ENCODE peak calls at places on chromosomes 5 and 9, in four cellular contexts. L is frontal cortex; W is activated CD8-positive, alpha-beta memory T cell treated with anti-CD3 and anti-CD28 coated beads for 1 hour; H is fibroblast of mammary gland. C is an unnamed sample.

GRCh38 chr5:175015028-175015427 is 290.6 kb downstream of the MSX2 start:
- DNase-seq in L (no peak), W (no peak), H (no peak), C (no peak)

GRCh38 chr5:80082731-80083114 is 47.6 kb downstream of the THBS4 start:
- DNase-seq in L (no peak), W (no peak), H (peak), C (peak)

GRCh38 chr5:58462623-58463230 is 2.8 kb upstream of the PLK2 start:
- DNase-seq in L (peak), W (no peak), H (peak), C (peak)

GRCh38 chr9:134781895-134782294 is 98.7 kb upstream of the FCN2 start:
- DNase-seq in L (no peak), W (no peak), H (no peak), C (no peak)

GRCh38 chr9:132694144-132694543 is 23.9 kb downstream of the GTF3C4 start:
- DNase-seq in L (no peak), W (no peak), H (peak), C (peak)

GRCh38 chr5:33457124-33457523 is 16.4 kb downstream of the TARS1 start:
- DNase-seq in L (no peak), W (no peak), H (peak), C (no peak)

GRCh38 chr5:64331597-64332277 is 166.1 kb downstream of the RNF180 start:
- DNase-seq in L (no peak), W (no peak), H (no peak), C (no peak)

GRCh38 chr9:19629506-19629905 is 159.3 kb downstream of the SLC24A2 start:
- DNase-seq in L (no peak), W (no peak), H (no peak), C (no peak)

GRCh38 chr5:96657068-96657467 is 5.1 kb upstream of the CAST start:
- DNase-seq in L (no peak), W (no peak), H (peak), C (peak)

GRCh38 chr5:91031396-91031741 is 351.7 kb downstream of the ARRDC3 start:
- DNase-seq in L (no peak), W (no peak), H (no peak), C (no peak)

GRCh38 chr5:170805666-170806065 is 22.1 kb downstream of the GABRP start:
- DNase-seq in L (no peak), W (no peak), H (no peak), C (no peak)

GRCh38 chr5:42108468-42108867 is 183.4 kb downstream of the FBXO4 start:
- DNase-seq in L (no peak), W (no peak), H (peak), C (no peak)

GRCh38 chr5:14399054-14399657 is 182.4 kb upstream of the OTULINL start:
- DNase-seq in L (peak), W (no peak), H (peak), C (peak)

GRCh38 chr9:97773723-97774122 is 76.6 kb upstream of the XPA start:
- DNase-seq in L (no peak), W (no peak), H (peak), C (peak)

GRCh38 chr5:171314728-171315385 is 5.8 kb downstream of the TLX3 start:
- DNase-seq in L (no peak), W (no peak), H (no peak), C (no peak)

C was measured in HCEC 1CT.